ENCODE peak calls at places on chromosomes 6 and 20, in ten cellular contexts. W, I, M, R, D, U, H, K, E and G are unnamed samples.
A peak's percentile ranks its signal among the peaks of the same experiment; 100 is the strongest.

GRCh38 chr6:165184192-165184979 is 125.0 kb downstream of the C6orf118 start:
- DNase-seq in D (no peak), K (no peak), R (no peak), W (no peak), U (no peak), E (no peak), I (no peak), H (no peak), M (no peak), G (no peak)

GRCh38 chr20:49987015-49987867 is 4.5 kb downstream of the SNAI1 start:
- DNase-seq in H (no peak), W (no peak), I (no peak), M (no peak), K (no peak), U (no peak), R (no peak), D (no peak), E (no peak), G (no peak)

GRCh38 chr20:51156796-51157119 is 133.9 kb upstream of the KCNG1 start:
- DNase-seq in K (no peak), R (peak; percentile 89), D (no peak), H (peak; percentile 3), E (no peak), U (no peak), W (no peak), I (no peak), M (no peak), G (no peak)

GRCh38 chr6:112665114-112665513 is 318.0 kb downstream of the RFPL4B start:
- DNase-seq in D (no peak), H (peak; percentile 62), R (no peak), E (no peak), U (no peak), K (no peak), I (no peak), W (peak; percentile 63), M (no peak), G (no peak)

GRCh38 chr6:139372326-139373153 is 1.9 kb downstream of the CITED2 start:
- DNase-seq in M (no peak), U (no peak), W (no peak), K (no peak), E (no peak), R (no peak), H (peak; percentile 29), D (no peak), I (no peak), G (no peak)

GRCh38 chr6:166008441-166009369 is 158.9 kb downstream of the TBXT start:
- DNase-seq in K (no peak), U (peak; percentile 60), M (no peak), W (peak; percentile 80), D (no peak), E (no peak), H (peak; percentile 77), R (no peak), I (no peak), G (no peak)

GRCh38 chr6:160160929-160161646 is 39.5 kb downstream of the SLC22A1 start:
- DNase-seq in I (no peak), E (no peak), R (no peak), K (no peak), D (no peak), W (no peak), M (no peak), H (no peak), U (no peak), G (no peak)

GRCh38 chr6:127902933-127903332 is 2.1 kb upstream of the THEMIS start:
- DNase-seq in I (no peak), K (no peak), H (no peak), E (no peak), M (no peak), D (no peak), W (no peak), R (no peak), U (no peak), G (no peak)

GRCh38 chr6:139338845-139339244 is 35.6 kb downstream of the CITED2 start:
- DNase-seq in H (peak; percentile 87), E (no peak), U (no peak), R (no peak), W (no peak), K (no peak), M (no peak), D (no peak), I (no peak), G (no peak)

GRCh38 chr20:52972965-52973819 is 1.0 kb downstream of the TSHZ2 start:
- DNase-seq in U (no peak), M (peak; percentile 30), R (peak; percentile 22), K (peak; percentile 54), I (no peak), H (no peak), E (no peak), W (no peak), D (peak; percentile 21), G (no peak)

GRCh38 chr20:44586289-44586911 is 4.0 kb downstream of the PKIG start:
- DNase-seq in I (no peak), E (no peak), D (no peak), M (no peak), U (no peak), H (no peak), W (no peak), R (no peak), K (no peak), G (peak; percentile 66)

GRCh38 chr6:165580139-165580538 is 82.9 kb downstream of the PDE10A start:
- DNase-seq in W (no peak), R (no peak), U (no peak), I (no peak), H (peak; percentile 11), D (no peak), K (no peak), M (no peak), E (no peak), G (no peak)

GRCh38 chr6:63573899-63574553 is 1.7 kb downstream of the LOC128125822 start:
- DNase-seq in M (no peak), E (no peak), H (peak; percentile 68), W (peak; percentile 51), R (peak; percentile 61), I (no peak), U (peak; percentile 2), D (peak; percentile 23), K (no peak), G (peak; percentile 52)

GRCh38 chr6:107866606-107867301 is 42.6 kb upstream of the SCML4 start:
- DNase-seq in K (no peak), I (peak; percentile 9), H (peak; percentile 50), R (peak; percentile 37), U (peak; percentile 23), W (peak; percentile 38), E (no peak), M (no peak), D (no peak), G (peak; percentile 62)

GRCh38 chr6:146598785-146599405 is at the start of gene ADGB:
- DNase-seq in U (peak; percentile 32), H (peak; percentile 51), R (peak; percentile 19), M (no peak), E (no peak), W (peak; percentile 49), K (no peak), D (peak; percentile 51), I (no peak), G (peak; percentile 64)

GRCh38 chr6:170114956-170115855 is 175.7 kb downstream of the DLL1 start:
- DNase-seq in W (no peak), U (peak; percentile 63), R (peak; percentile 15), I (no peak), H (no peak), M (no peak), D (peak; percentile 9), E (no peak), K (peak; percentile 2), G (no peak)

GRCh38 chr20:57501461-57502330 is 23.2 kb downstream of the CTCFL start:
- DNase-seq in K (no peak), E (no peak), D (no peak), R (no peak), U (no peak), M (no peak), W (peak; percentile 8), H (no peak), I (no peak), G (no peak)

GRCh38 chr20:15515706-15516105 is 1057.5 kb downstream of the KIF16B start:
- DNase-seq in W (no peak), U (no peak), R (no peak), H (no peak), K (no peak), I (no peak), E (no peak), M (no peak), D (no peak), G (no peak)

GRCh38 chr6:20705741-20706140 is 171.5 kb downstream of the CDKAL1 start:
- DNase-seq in D (no peak), H (no peak), U (peak; percentile 40), M (no peak), R (peak; percentile 65), K (no peak), I (no peak), W (no peak), E (no peak), G (no peak)

GRCh38 chr6:33392979-33393378 is 1.4 kb downstream of the KIFC1 start:
- DNase-seq in I (no peak), K (no peak), W (no peak), U (no peak), D (no peak), E (no peak), H (no peak), R (no peak), M (no peak), G (no peak)

GRCh38 chr20:51481311-51481997 is 61.1 kb downstream of the NFATC2 start:
- DNase-seq in I (no peak), H (no peak), D (no peak), R (no peak), E (peak; percentile 17), M (no peak), W (no peak), U (no peak), K (peak; percentile 63), G (no peak)